ENCODE peak calls at places on chromosomes 13 and 19, in four cellular contexts. O, P, V and A are unnamed samples.

GRCh38 chr19:11693505-11694499 is 44.9 kb downstream of the ZNF823 start:
- DNase-seq in O (peak), P (peak), V (no peak), A (peak)

GRCh38 chr13:45331123-45331619 is 9.8 kb downstream of the TPT1 start:
- DNase-seq in O (no peak), P (no peak), V (no peak), A (no peak)

GRCh38 chr19:7868671-7869452 is 5.3 kb downstream of the PRR36 start:
- DNase-seq in O (peak), P (peak), V (peak), A (peak)

GRCh38 chr19:29768166-29768565 is 43.6 kb upstream of the CCNE1 start:
- DNase-seq in O (no peak), P (no peak), V (no peak), A (no peak)

GRCh38 chr13:66994498-66995365 is 235.4 kb downstream of the PCDH9 start:
- DNase-seq in O (no peak), P (no peak), V (no peak), A (no peak)

GRCh38 chr13:44252938-44253337 is 120.7 kb upstream of the SERP2 start:
- DNase-seq in O (no peak), P (no peak), V (no peak), A (no peak)

GRCh38 chr19:42206871-42207755 is 10.4 kb downstream of the DEDD2 start:
- DNase-seq in O (no peak), P (no peak), V (no peak), A (peak)

GRCh38 chr19:7640803-7641202 is 3.9 kb downstream of the STXBP2 start:
- DNase-seq in O (no peak), P (no peak), V (no peak), A (no peak)

DNA sequence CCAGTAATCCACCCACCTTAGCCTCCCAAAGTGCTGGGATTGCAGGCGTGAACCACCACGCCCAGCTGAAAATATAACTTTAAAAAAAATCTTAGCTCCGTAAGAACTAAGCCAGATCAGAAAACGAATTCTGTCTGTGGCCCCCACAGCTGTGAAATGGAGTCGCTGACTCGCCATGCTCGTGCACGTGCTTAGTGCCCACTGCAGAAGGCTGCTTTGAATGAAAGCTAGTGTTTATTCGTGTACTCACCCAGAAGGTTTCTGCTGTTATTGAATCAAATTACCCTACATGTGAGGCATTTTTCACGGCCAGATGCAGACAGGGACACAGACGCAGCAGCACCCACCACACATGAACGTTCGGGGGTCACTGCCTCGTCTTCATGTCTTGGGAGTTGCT is 61.7 kb upstream of the F7 start:
- DNase-seq in O (no peak), P (no peak), V (no peak), A (no peak)
- H3K4me3 ChIP-seq in O (no peak), P (no peak), V (no peak), A (no peak)

DNA sequence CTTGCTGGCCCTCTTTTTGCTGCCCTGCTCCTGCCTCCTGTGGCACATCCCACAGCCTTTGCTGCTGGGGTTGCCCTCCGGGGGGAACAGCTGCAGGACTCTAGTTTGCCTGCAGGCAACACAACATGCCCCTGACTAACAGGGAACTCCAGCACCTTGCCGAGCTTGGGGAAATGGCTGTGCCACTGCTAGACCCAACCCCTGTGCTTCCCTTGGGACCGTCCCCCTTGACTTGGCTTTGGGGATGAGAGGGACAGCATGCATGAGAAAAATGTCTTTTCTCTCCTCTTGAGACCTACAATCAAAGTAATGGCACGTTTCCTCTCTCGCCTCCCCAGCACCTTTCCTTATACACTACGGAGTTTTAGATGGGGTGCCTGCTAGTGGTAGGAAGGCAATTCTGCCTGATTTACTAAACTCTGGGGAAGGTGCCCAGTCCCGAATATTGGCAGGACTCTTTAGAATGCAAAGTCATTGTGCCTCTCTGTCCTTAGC is 12.4 kb upstream of the VWA8 start:
- DNase-seq in O (peak), P (no peak), V (no peak), A (peak)
- TF ChIP-seq CTCF in O (peak), P (no peak), V (peak), A (peak)

GRCh38 chr19:17931532-17932191 is 1.2 kb upstream of the CCDC124 start:
- DNase-seq in O (no peak), P (no peak), V (no peak), A (no peak)
- H3K4me3 ChIP-seq in O (peak), P (no peak), V (peak), A (peak)

GRCh38 chr13:35961461-35962220 is 169.5 kb downstream of the DCLK1 start:
- DNase-seq in O (peak), P (no peak), V (no peak), A (peak)
- TF ChIP-seq CTCF in O (peak), P (no peak), V (no peak), A (peak)

GRCh38 chr13:35763805-35764170 is 287.3 kb upstream of the MAB21L1 start:
- DNase-seq in O (no peak), P (no peak), V (no peak), A (peak)

GRCh38 chr13:35764359-35765015 is 288.0 kb upstream of the MAB21L1 start:
- DNase-seq in O (peak), P (no peak), V (no peak), A (peak)

GRCh38 chr13:35765941-35766340 is 289.5 kb upstream of the MAB21L1 start:
- DNase-seq in O (no peak), P (no peak), V (no peak), A (no peak)

GRCh38 chr13:35766663-35767062 is 290.2 kb upstream of the MAB21L1 start:
- DNase-seq in O (no peak), P (no peak), V (no peak), A (no peak)

GRCh38 chr13:35765387-35765786 is 288.9 kb upstream of the MAB21L1 start:
- DNase-seq in O (no peak), P (no peak), V (no peak), A (peak)
- H3K4me3 ChIP-seq in O (no peak), P (no peak), V (no peak), A (no peak)

DNA sequence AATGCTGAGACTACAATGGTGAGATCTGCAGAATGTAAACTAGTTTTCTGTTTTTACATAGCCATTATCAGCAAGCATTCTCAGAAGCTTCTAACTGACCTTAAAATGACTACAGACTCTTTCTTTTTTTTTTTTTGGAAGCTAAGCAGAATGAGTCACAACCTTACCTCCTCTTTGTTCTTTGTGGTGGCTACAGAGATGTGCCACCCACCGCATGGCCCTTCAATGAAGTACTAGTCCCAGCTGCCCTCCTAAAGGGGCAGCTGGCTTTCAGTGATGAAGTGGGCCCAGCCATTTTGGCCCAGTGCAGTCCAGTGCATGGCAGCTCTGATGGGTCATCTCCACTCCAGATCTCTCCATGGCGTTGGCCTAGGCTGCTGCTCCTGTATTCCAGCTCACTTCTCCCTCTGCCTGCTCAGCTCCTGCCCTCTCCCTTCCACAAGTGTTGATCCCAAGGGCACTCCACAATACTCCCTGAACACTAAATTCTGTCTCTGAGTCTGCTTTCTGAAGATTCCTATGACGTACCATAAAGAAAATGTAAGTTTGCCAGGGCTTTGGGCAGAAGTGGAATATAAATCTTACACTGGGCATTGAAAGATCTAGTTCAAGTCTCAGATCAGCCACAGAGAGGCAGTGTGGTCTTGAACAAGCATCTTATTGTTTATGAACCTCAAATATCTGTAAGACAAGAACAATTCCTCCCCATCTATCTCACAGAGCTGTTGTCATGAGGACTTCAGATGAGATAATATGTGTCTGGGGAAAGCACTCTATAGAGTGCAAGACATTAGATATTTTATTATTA is 85.6 kb downstream of the RXFP2 start:
- DNase-seq in O (peak), P (no peak), V (no peak), A (peak)
- TF ChIP-seq CTCF in O (no peak), P (no peak), V (peak), A (peak)

DNA sequence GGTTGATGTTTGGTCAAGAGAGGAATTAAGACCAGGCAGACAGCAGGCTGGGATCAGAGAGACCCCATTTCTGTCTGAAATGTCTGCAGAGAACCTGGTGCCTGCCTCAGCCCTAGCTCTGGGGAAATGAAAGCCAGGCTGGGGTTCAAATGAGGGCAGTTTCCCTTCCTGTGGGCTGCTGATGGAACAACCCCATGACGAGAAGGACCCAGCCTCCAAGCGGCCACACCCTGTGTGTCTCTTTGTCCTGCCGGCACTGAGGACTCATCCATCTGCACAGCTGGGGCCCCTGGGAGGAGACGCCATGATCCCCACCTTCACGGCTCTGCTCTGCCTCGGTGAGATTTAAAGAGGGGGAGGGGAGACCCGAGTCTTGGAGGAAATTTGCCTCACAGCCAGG is at the start of gene LILRB4:
- DNase-seq in O (no peak), P (no peak), V (peak), A (no peak)
- H3K4me3 ChIP-seq in O (no peak), P (no peak), V (no peak), A (no peak)